ENCODE peak calls at places on chromosomes 13 and 19, in nine cellular contexts. One of them, this sample, is unnamed.

GRCh38 chr13:91399189-91400093 is 1.0 kb downstream of the GPC5 start:
- DNase-seq in right lobe of liver: no peak
- DNase-seq in astrocyte of the spinal cord: no peak
- DNase-seq in immature natural killer cell: no peak
- DNase-seq in NCI-H2081: no peak
- DNase-seq in retina: no peak
- DNase-seq in LHCN-M2: no peak
- DNase-seq in DMS79: no peak
- DNase-seq in HT1080: no peak
- DNase-seq in this sample: no peak

GRCh38 chr19:15296841-15297415 is 35.4 kb downstream of the BRD4 start:
- DNase-seq in DMS79: no peak
- DNase-seq in immature natural killer cell: no peak
- DNase-seq in retina: no peak
- DNase-seq in HT1080: no peak
- DNase-seq in right lobe of liver: no peak
- DNase-seq in LHCN-M2: no peak
- DNase-seq in NCI-H2081: no peak
- DNase-seq in astrocyte of the spinal cord: no peak
- DNase-seq in this sample: no peak

GRCh38 chr13:55497486-55497885 is 1643.2 kb upstream of the PRR20A start:
- DNase-seq in LHCN-M2: no peak
- DNase-seq in right lobe of liver: no peak
- DNase-seq in DMS79: no peak
- DNase-seq in HT1080: no peak
- DNase-seq in NCI-H2081: no peak
- DNase-seq in immature natural killer cell: no peak
- DNase-seq in retina: no peak
- DNase-seq in astrocyte of the spinal cord: no peak
- DNase-seq in this sample: no peak

GRCh38 chr13:95481051-95481775 is 71.3 kb upstream of the CLDN10 start:
- DNase-seq in DMS79: no peak
- DNase-seq in HT1080: peak
- DNase-seq in LHCN-M2: peak
- DNase-seq in immature natural killer cell: no peak
- DNase-seq in right lobe of liver: no peak
- DNase-seq in retina: no peak
- DNase-seq in astrocyte of the spinal cord: no peak
- DNase-seq in NCI-H2081: no peak
- DNase-seq in this sample: no peak

GRCh38 chr13:97413694-97414093 is 20.3 kb upstream of the RAP2A start:
- DNase-seq in retina: no peak
- DNase-seq in HT1080: no peak
- DNase-seq in NCI-H2081: no peak
- DNase-seq in LHCN-M2: no peak
- DNase-seq in astrocyte of the spinal cord: no peak
- DNase-seq in right lobe of liver: no peak
- DNase-seq in DMS79: no peak
- DNase-seq in immature natural killer cell: no peak
- DNase-seq in this sample: no peak

GRCh38 chr19:50815443-50815842 is 8.1 kb downstream of the KLK1 start:
- DNase-seq in retina: no peak
- DNase-seq in HT1080: no peak
- DNase-seq in DMS79: no peak
- DNase-seq in right lobe of liver: no peak
- DNase-seq in astrocyte of the spinal cord: no peak
- DNase-seq in immature natural killer cell: no peak
- DNase-seq in LHCN-M2: no peak
- DNase-seq in NCI-H2081: no peak
- DNase-seq in this sample: no peak

GRCh38 chr19:18428837-18429674 is 8.9 kb downstream of the ISYNA1 start:
- DNase-seq in retina: peak
- DNase-seq in right lobe of liver: peak
- DNase-seq in NCI-H2081: no peak
- DNase-seq in astrocyte of the spinal cord: peak
- DNase-seq in LHCN-M2: peak
- DNase-seq in DMS79: peak
- DNase-seq in immature natural killer cell: peak
- DNase-seq in HT1080: peak
- DNase-seq in this sample: peak

GRCh38 chr13:113448885-113449692 is 4.2 kb downstream of the ADPRHL1 start:
- DNase-seq in immature natural killer cell: no peak
- DNase-seq in retina: no peak
- DNase-seq in astrocyte of the spinal cord: no peak
- DNase-seq in DMS79: peak
- DNase-seq in HT1080: peak
- DNase-seq in NCI-H2081: peak
- DNase-seq in right lobe of liver: no peak
- DNase-seq in LHCN-M2: peak
- DNase-seq in this sample: peak

GRCh38 chr13:73722120-73722519 is 412.1 kb downstream of the KLF12 start:
- DNase-seq in HT1080: peak
- DNase-seq in retina: peak
- DNase-seq in DMS79: no peak
- DNase-seq in right lobe of liver: no peak
- DNase-seq in LHCN-M2: peak
- DNase-seq in astrocyte of the spinal cord: peak
- DNase-seq in NCI-H2081: no peak
- DNase-seq in immature natural killer cell: no peak
- DNase-seq in this sample: peak

GRCh38 chr13:101258071-101258470 is 158.2 kb downstream of the NALCN start:
- DNase-seq in HT1080: peak
- DNase-seq in DMS79: peak
- DNase-seq in retina: peak
- DNase-seq in LHCN-M2: peak
- DNase-seq in immature natural killer cell: no peak
- DNase-seq in NCI-H2081: no peak
- DNase-seq in right lobe of liver: no peak
- DNase-seq in astrocyte of the spinal cord: peak
- DNase-seq in this sample: no peak

GRCh38 chr19:56133858-56134654 is 7.0 kb upstream of the ZNF444 start:
- DNase-seq in HT1080: no peak
- DNase-seq in NCI-H2081: no peak
- DNase-seq in retina: peak
- DNase-seq in astrocyte of the spinal cord: no peak
- DNase-seq in right lobe of liver: no peak
- DNase-seq in DMS79: no peak
- DNase-seq in immature natural killer cell: no peak
- DNase-seq in LHCN-M2: no peak
- DNase-seq in this sample: peak

GRCh38 chr13:30798776-30799625 is 63.7 kb downstream of the ALOX5AP start:
- DNase-seq in retina: no peak
- DNase-seq in LHCN-M2: no peak
- DNase-seq in DMS79: no peak
- DNase-seq in NCI-H2081: no peak
- DNase-seq in immature natural killer cell: no peak
- DNase-seq in right lobe of liver: no peak
- DNase-seq in astrocyte of the spinal cord: peak
- DNase-seq in HT1080: no peak
- DNase-seq in this sample: no peak

GRCh38 chr19:38849147-38849745 is 540 bp downstream of the HNRNPL start:
- DNase-seq in LHCN-M2: peak
- DNase-seq in immature natural killer cell: peak
- DNase-seq in HT1080: peak
- DNase-seq in DMS79: peak
- DNase-seq in astrocyte of the spinal cord: peak
- DNase-seq in retina: peak
- DNase-seq in right lobe of liver: peak
- DNase-seq in NCI-H2081: peak
- DNase-seq in this sample: peak

GRCh38 chr13:20924758-20925394 is 22.3 kb upstream of the XPO4 start:
- DNase-seq in DMS79: peak
- DNase-seq in right lobe of liver: peak
- DNase-seq in astrocyte of the spinal cord: peak
- DNase-seq in retina: peak
- DNase-seq in immature natural killer cell: peak
- DNase-seq in HT1080: peak
- DNase-seq in NCI-H2081: peak
- DNase-seq in LHCN-M2: peak
- DNase-seq in this sample: peak

GRCh38 chr13:36297259-36297599 is 385 bp downstream of the CCDC169 start:
- DNase-seq in retina: no peak
- DNase-seq in right lobe of liver: no peak
- DNase-seq in NCI-H2081: peak
- DNase-seq in HT1080: peak
- DNase-seq in DMS79: no peak
- DNase-seq in immature natural killer cell: no peak
- DNase-seq in LHCN-M2: peak
- DNase-seq in astrocyte of the spinal cord: peak
- DNase-seq in this sample: no peak

This sample was measured in NCI-H226.